ENCODE peak calls at places on chromosomes 11 and 22, in four cellular contexts. One of them, this sample, is unnamed.

GRCh38 chr22:49055406-49055805 is 772.3 kb downstream of the BRD1 start:
- DNase-seq in K562: no peak
- DNase-seq in GM12878: no peak
- DNase-seq in HL-60: no peak
- DNase-seq in this sample: no peak

GRCh38 chr11:57425565-57426438 is 1.1 kb downstream of the SLC43A3 start:
- DNase-seq in HL-60: peak
- DNase-seq in K562: no peak
- DNase-seq in GM12878: no peak
- DNase-seq in this sample: no peak

GRCh38 chr11:107653077-107653476 is 58.8 kb downstream of the SLN start:
- DNase-seq in HL-60: no peak
- DNase-seq in GM12878: no peak
- DNase-seq in K562: no peak
- DNase-seq in this sample: no peak

GRCh38 chr11:3198815-3199214 is 19.8 kb downstream of the MRGPRG start:
- DNase-seq in HL-60: no peak
- DNase-seq in GM12878: no peak
- DNase-seq in K562: no peak
- DNase-seq in this sample: no peak

GRCh38 chr22:49997221-49997599 is 15.4 kb downstream of the IL17REL start:
- DNase-seq in GM12878: no peak
- DNase-seq in HL-60: no peak
- DNase-seq in K562: no peak
- DNase-seq in this sample: no peak

GRCh38 chr11:89163686-89164085 is 14.0 kb upstream of the TYR start:
- DNase-seq in GM12878: no peak
- DNase-seq in K562: no peak
- DNase-seq in HL-60: no peak
- DNase-seq in this sample: no peak

GRCh38 chr11:16000065-16000464 is 356.3 kb downstream of the SOX6 start:
- DNase-seq in GM12878: no peak
- DNase-seq in HL-60: no peak
- DNase-seq in K562: no peak
- DNase-seq in this sample: no peak

GRCh38 chr11:74492084-74492483 is 1.4 kb downstream of the LIPT2 start:
- DNase-seq in HL-60: no peak
- DNase-seq in K562: no peak
- DNase-seq in GM12878: no peak
- DNase-seq in this sample: no peak

GRCh38 chr11:125343732-125344131 is 152.3 kb downstream of the FEZ1 start:
- DNase-seq in K562: no peak
- DNase-seq in GM12878: no peak
- DNase-seq in HL-60: no peak
- DNase-seq in this sample: no peak

GRCh38 chr11:65135633-65136145 is 1.4 kb upstream of the SYVN1 start:
- DNase-seq in HL-60: no peak
- DNase-seq in K562: no peak
- DNase-seq in GM12878: no peak
- DNase-seq in this sample: no peak

GRCh38 chr22:44620129-44620840 is 81.7 kb upstream of the PRR5 start:
- DNase-seq in K562: peak
- DNase-seq in HL-60: peak
- DNase-seq in GM12878: no peak
- DNase-seq in this sample: no peak

GRCh38 chr11:122038543-122038942 is 77.5 kb downstream of the BLID start:
- DNase-seq in HL-60: no peak
- DNase-seq in K562: no peak
- DNase-seq in GM12878: no peak
- DNase-seq in this sample: no peak

GRCh38 chr11:36510567-36511020 is 522 bp upstream of the TRAF6 start:
- DNase-seq in K562: no peak
- DNase-seq in GM12878: no peak
- DNase-seq in HL-60: no peak
- DNase-seq in this sample: no peak

GRCh38 chr11:9689721-9690120 is 25.8 kb downstream of the SWAP70 start:
- DNase-seq in K562: no peak
- DNase-seq in GM12878: no peak
- DNase-seq in HL-60: no peak
- DNase-seq in this sample: no peak

GRCh38 chr22:38953577-38954413 is 3.6 kb upstream of the APOBEC3A start:
- DNase-seq in K562: peak
- DNase-seq in GM12878: peak
- DNase-seq in HL-60: peak
- DNase-seq in this sample: peak

GRCh38 chr22:37465721-37466120 is 20.5 kb downstream of the MFNG start:
- DNase-seq in K562: no peak
- DNase-seq in GM12878: no peak
- DNase-seq in HL-60: no peak
- DNase-seq in this sample: no peak

GRCh38 chr11:129705341-129705740 is 110.3 kb upstream of the TMEM45B start:
- DNase-seq in HL-60: no peak
- DNase-seq in GM12878: no peak
- DNase-seq in K562: no peak
- DNase-seq in this sample: no peak

GRCh38 chr22:19291580-19292261 is at the start of gene CLTCL1:
- DNase-seq in HL-60: peak
- DNase-seq in K562: peak
- DNase-seq in GM12878: peak
- DNase-seq in this sample: peak

GRCh38 chr22:49235463-49236300 is 592.0 kb downstream of the BRD1 start:
- DNase-seq in GM12878: no peak
- DNase-seq in K562: no peak
- DNase-seq in HL-60: no peak
- DNase-seq in this sample: no peak

GRCh38 chr11:22432331-22433065 is 94.3 kb downstream of the SLC17A6 start:
- DNase-seq in GM12878: no peak
- DNase-seq in HL-60: no peak
- DNase-seq in K562: no peak
- DNase-seq in this sample: peak

GRCh38 chr11:103486609-103487008 is 377.4 kb downstream of the DYNC2H1 start:
- DNase-seq in HL-60: no peak
- DNase-seq in K562: no peak
- DNase-seq in GM12878: no peak
- DNase-seq in this sample: no peak

GRCh38 chr11:762421-763072 is 14.7 kb downstream of the GATD1 start:
- DNase-seq in K562: peak
- DNase-seq in HL-60: peak
- DNase-seq in GM12878: no peak
- DNase-seq in this sample: no peak

GRCh38 chr11:128713595-128713994 is 19.7 kb downstream of the FLI1 start:
- DNase-seq in K562: no peak
- DNase-seq in HL-60: peak
- DNase-seq in GM12878: no peak
- DNase-seq in this sample: no peak

GRCh38 chr22:38802671-38803121 is 8.8 kb upstream of the DNAL4 start:
- DNase-seq in K562: peak
- DNase-seq in GM12878: no peak
- DNase-seq in HL-60: no peak
- DNase-seq in this sample: no peak

GRCh38 chr11:84247931-84248330 is 961.8 kb upstream of the CCDC90B start:
- DNase-seq in K562: no peak
- DNase-seq in HL-60: no peak
- DNase-seq in GM12878: no peak
- DNase-seq in this sample: no peak

GRCh38 chr22:22103078-22103593 is 120.5 kb upstream of the TOP3B start:
- DNase-seq in HL-60: peak
- DNase-seq in K562: peak
- DNase-seq in GM12878: no peak
- DNase-seq in this sample: no peak

GRCh38 chr22:50737728-50738648 is at the start of gene ACR:
- DNase-seq in GM12878: no peak
- DNase-seq in K562: no peak
- DNase-seq in HL-60: no peak
- DNase-seq in this sample: no peak

GRCh38 chr11:36057372-36058045 is 113.6 kb downstream of the LDLRAD3 start:
- DNase-seq in K562: no peak
- DNase-seq in HL-60: no peak
- DNase-seq in GM12878: no peak
- DNase-seq in this sample: no peak

DNA sequence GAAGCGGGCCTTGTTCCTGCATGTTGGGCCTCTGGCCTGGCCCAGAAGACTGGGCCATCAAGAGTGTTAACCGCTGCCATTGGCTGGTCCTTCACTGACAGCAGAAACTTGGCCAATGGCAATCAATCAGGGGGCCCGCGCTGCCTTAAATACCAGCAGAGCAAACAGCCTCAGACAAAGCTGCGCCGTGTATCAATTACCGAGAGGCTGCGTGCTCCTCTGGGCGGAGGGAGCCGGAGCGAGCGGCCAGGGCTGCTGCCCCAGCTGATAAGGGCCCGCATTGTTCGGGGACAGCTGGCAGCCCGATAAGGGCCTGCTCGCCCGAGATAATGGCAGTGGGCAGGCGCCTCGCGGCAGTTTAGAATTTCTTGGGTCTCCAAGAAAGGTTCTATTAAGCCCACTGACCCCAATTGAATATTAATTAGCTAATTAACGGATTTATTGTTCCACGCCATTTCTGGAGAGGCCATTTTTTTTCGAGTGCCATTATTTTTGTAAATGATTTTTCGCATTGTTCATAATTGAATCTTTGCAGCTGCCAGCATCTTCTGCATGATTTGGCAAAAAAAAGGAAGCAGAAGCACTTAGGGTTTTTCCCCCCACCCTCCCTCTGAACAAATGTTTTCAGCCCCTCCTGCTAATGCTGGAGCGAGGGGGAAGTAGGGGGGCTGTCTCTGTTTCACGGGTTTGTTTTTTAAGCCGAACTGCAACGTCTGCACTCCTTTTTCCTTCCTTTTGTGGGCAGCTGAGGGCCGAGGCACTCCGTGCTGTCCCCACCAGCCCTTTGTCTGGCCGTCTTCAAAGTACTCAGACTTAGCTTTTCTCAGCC is 37.6 kb upstream of the RIC3 start:
- DNase-seq in HL-60: peak
- DNase-seq in GM12878: no peak
- DNase-seq in K562: peak
- DNase-seq in this sample: no peak
- TF ChIP-seq SPI1 in HL-60: peak
- TF ChIP-seq SPI1 in GM12878: no peak
- TF ChIP-seq SPI1 in K562: no peak
- TF ChIP-seq SPI1 in this sample: no peak

DNA sequence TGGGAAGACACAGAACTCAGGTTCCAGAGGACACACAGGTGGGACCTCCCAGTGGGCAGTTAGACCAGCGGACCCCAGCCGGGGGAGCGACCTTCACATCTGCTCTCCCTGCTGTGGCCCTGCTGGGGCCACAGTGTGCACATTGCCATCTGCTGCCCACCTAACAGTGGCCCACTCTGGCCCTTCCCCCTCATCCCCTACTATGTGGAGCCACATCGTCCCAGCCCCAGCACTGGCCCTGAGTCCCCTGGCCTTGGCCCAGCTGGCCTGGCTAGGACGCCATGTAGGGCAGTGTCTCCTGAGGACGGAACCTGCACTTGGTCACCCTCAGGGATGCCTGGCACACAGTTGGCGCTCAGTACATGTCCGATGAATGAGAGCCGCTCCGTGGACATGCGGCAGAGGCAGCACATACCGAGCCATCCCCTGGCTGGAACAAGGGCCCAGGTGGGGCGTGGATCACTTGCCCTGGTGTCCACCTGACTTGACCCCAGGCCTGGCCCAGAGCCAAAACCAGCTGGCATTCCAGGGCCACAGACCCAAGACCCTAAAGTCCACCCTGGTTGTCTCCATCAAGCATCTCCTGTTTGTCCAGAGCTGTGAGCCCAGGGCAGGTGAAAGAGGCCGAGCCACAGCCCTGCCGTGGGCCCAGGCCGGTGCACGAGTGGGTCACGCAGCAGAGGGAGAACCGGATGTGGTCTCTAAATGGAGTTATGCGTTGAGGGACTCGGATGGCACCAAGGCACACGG is 93.1 kb upstream of the FGF3 start:
- DNase-seq in GM12878: no peak
- DNase-seq in K562: no peak
- DNase-seq in HL-60: no peak
- DNase-seq in this sample: no peak
- TF ChIP-seq SPI1 in GM12878: no peak
- TF ChIP-seq SPI1 in K562: no peak
- TF ChIP-seq SPI1 in HL-60: no peak
- TF ChIP-seq SPI1 in this sample: no peak

DNA sequence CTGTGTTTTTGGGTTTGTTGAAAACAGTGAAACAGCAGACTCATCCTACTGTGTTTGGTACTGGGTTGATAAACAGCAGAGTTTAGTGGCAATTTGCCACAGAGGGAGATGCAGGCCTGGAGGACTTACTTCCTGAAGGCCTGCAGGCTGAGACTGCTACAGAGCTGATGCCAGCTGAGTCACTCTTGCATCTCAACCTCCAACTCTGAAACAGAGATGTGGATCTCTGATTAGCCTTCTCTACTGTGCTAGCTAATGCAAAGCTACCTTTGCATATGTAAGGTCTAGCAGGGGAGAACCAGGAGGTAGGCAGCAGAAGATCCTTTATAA is 14.3 kb downstream of the ATP5MG start:
- DNase-seq in HL-60: peak
- DNase-seq in GM12878: no peak
- DNase-seq in K562: peak
- DNase-seq in this sample: no peak
- TF ChIP-seq SPI1 in HL-60: no peak
- TF ChIP-seq SPI1 in GM12878: no peak
- TF ChIP-seq SPI1 in K562: no peak
- TF ChIP-seq SPI1 in this sample: no peak

DNA sequence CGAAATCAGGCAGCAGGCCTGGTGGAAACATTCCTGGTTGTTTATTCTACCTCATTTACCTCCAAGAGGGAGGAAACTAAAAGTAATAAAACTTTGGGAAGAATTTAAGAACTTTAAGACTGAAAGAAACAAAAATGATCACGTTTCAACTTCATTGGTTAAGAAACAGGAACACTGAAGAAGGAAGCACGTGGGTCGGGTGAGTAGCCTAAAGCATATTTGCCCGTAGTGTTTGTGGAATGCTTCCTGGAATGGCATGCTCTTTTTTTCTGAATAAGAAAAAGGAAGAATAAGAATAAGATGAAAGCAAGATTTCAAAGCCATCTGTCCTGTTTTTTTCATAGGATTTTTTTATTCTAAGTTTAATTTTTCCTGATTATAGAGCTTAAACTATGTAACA is 83.1 kb downstream of the WNT11 start:
- DNase-seq in HL-60: no peak
- DNase-seq in GM12878: no peak
- DNase-seq in K562: no peak
- DNase-seq in this sample: no peak
- TF ChIP-seq SPI1 in HL-60: peak
- TF ChIP-seq SPI1 in GM12878: no peak
- TF ChIP-seq SPI1 in K562: no peak
- TF ChIP-seq SPI1 in this sample: no peak

GRCh38 chr11:117649656-117650055 is 147.4 kb downstream of the DSCAML1 start:
- DNase-seq in GM12878: no peak
- DNase-seq in HL-60: no peak
- DNase-seq in K562: no peak
- DNase-seq in this sample: no peak
- TF ChIP-seq SPI1 in GM12878: no peak
- TF ChIP-seq SPI1 in HL-60: no peak
- TF ChIP-seq SPI1 in K562: no peak
- TF ChIP-seq SPI1 in this sample: no peak